ENCODE peak calls at places on chromosomes 11 and 22, in six cellular contexts. A is GM06990, M is astrocyte, G is AG10803, O is cardiac muscle cell, R is uterus. T is an unnamed sample.
A peak's percentile ranks its signal among the peaks of the same experiment; 100 is the strongest.

GRCh38 chr22:17705565-17706450 is 67.3 kb downstream of the BCL2L13 start:
- DNase-seq in G (no peak), M (no peak), O (no peak), R (no peak), A (no peak), T (peak; percentile 22)

GRCh38 chr22:20031732-20032406 is 11.0 kb downstream of the TANGO2 start:
- DNase-seq in G (no peak), A (peak; percentile 61), M (no peak), R (no peak), O (no peak), T (no peak)

GRCh38 chr11:34512810-34513673 is 552 bp downstream of the ELF5 start:
- DNase-seq in M (peak; percentile 18), A (peak; percentile 41), G (peak; percentile 42), R (no peak), O (peak; percentile 56), T (peak; percentile 71)

GRCh38 chr11:77879218-77879617 is 58.3 kb downstream of the AAMDC start:
- DNase-seq in R (peak; percentile 47), A (peak; percentile 9), M (no peak), O (no peak), G (peak; percentile 66), T (no peak)

GRCh38 chr11:102306817-102307814 is 10.2 kb upstream of the BIRC3 start:
- DNase-seq in M (no peak), G (no peak), A (no peak), R (no peak), O (no peak), T (no peak)

GRCh38 chr11:43359432-43359818 is 705 bp downstream of the TTC17 start:
- DNase-seq in O (peak; percentile 42), A (no peak), G (peak; percentile 26), M (peak; percentile 14), R (no peak), T (peak; percentile 20)

GRCh38 chr11:67699521-67699920 is 25.1 kb upstream of the ALDH3B2 start:
- DNase-seq in A (no peak), G (no peak), M (peak; percentile 20), O (no peak), R (no peak), T (no peak)

GRCh38 chr11:106608677-106609076 is 409.6 kb downstream of the GUCY1A2 start:
- DNase-seq in R (no peak), M (peak; percentile 41), A (no peak), G (peak; percentile 26), O (no peak), T (peak; percentile 75)

GRCh38 chr11:78037056-78037455 is 14.0 kb upstream of the KCTD14 start:
- DNase-seq in A (no peak), R (no peak), O (no peak), M (no peak), G (no peak), T (peak; percentile 52)

GRCh38 chr11:2816517-2816916 is 69.1 kb downstream of the CDKN1C start:
- DNase-seq in G (no peak), A (no peak), O (no peak), R (no peak), M (no peak), T (no peak)

GRCh38 chr22:28985581-28986290 is 75.9 kb downstream of the C22orf31 start:
- DNase-seq in G (no peak), A (no peak), O (no peak), M (peak; percentile 35), R (no peak), T (no peak)

GRCh38 chr22:44975444-44976262 is 34.2 kb downstream of the PHF21B start:
- DNase-seq in R (peak; percentile 65), M (peak; percentile 56), A (peak; percentile 59), G (peak; percentile 69), O (peak; percentile 95), T (peak; percentile 51)

GRCh38 chr11:69638941-69639681 is 1.8 kb upstream of the CCND1 start:
- DNase-seq in G (peak; percentile 97), R (peak; percentile 80), O (peak; percentile 95), M (peak; percentile 95), A (no peak), T (peak; percentile 96)

GRCh38 chr11:8233691-8234424 is 29.8 kb downstream of the LMO1 start:
- DNase-seq in O (no peak), A (no peak), G (peak; percentile 12), M (peak; percentile 67), R (no peak), T (peak; percentile 31)

GRCh38 chr11:69089258-69089657 is 40.5 kb downstream of the TPCN2 start:
- DNase-seq in M (peak; percentile 74), O (no peak), R (peak; percentile 33), G (peak; percentile 82), A (no peak), T (peak; percentile 90)

GRCh38 chr11:110317516-110317932 is 21.1 kb upstream of the RDX start:
- DNase-seq in O (peak; percentile 52), R (no peak), G (no peak), M (peak; percentile 60), A (no peak), T (no peak)

GRCh38 chr22:35116817-35117216 is 50.9 kb downstream of the ISX start:
- DNase-seq in M (no peak), A (no peak), R (no peak), G (no peak), O (no peak), T (no peak)

GRCh38 chr11:121321614-121322243 is 29.2 kb downstream of the SC5D start:
- DNase-seq in A (peak; percentile 9), O (peak; percentile 24), G (peak; percentile 37), R (no peak), M (peak; percentile 2), T (peak; percentile 48)
- TF ChIP-seq CTCF in A (peak; percentile 63), O (peak; percentile 18), G (peak; percentile 50), R (peak; percentile 11), M (no peak), T (peak; percentile 14)

GRCh38 chr22:33883961-33884808 is 36.1 kb downstream of the LARGE1 start:
- DNase-seq in R (no peak), M (peak; percentile 10), O (no peak), G (no peak), A (no peak), T (no peak)
- H3K4me3 ChIP-seq in R (no peak overlapping the region), M (no peak overlapping the region), O (no peak overlapping the region), G (no peak overlapping the region), A (no peak overlapping the region), T (no peak overlapping the region)

DNA sequence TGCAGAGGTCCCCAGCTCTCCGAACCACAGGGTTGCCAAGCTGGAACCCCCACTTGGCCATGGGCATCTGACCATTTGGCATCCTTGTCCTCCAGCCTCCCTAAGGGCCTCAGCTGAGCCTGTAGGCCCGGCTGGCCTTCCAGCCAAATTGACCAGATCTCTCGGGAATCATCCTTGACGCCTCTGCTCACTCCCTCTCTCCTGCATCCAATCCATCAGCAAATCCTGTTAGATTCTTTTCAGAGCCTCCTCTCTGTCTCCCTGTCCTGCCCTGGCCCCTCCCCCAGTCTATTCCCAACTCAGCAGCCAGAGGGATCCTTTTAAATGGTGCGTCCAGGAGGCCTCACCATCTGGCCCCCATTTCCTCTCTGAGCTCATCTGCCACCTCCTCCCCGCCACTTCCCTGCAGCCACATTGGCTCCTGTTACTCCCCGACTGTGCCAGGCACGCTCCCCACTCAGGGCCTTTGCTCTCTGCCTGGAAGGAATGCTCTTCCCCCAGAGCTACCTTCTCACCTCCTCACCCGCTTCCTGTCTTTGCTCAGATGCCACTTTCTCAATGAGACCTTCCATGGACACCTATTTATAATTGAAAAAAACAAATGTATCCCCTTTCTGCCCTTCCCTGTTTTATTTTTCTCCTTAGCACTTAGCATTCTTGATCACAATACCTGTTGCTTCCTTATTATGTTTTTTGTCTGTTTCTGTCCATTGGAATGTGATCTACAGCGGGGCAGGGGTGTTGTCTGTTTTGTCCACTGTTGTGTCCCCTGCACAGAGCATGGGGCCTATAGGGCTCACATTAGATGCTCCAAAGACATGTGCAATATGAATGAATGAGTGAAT is 78.1 kb downstream of the NFAM1 start:
- DNase-seq in R (no peak), O (no peak), G (peak; percentile 67), A (no peak), M (no peak), T (peak; percentile 61)
- TF ChIP-seq CTCF in R (no peak), O (no peak), G (peak; percentile 28), A (no peak), M (no peak), T (peak; percentile 38)

GRCh38 chr11:61828629-61829407 is 718 bp downstream of the FADS2 start:
- DNase-seq in M (peak; percentile 14), A (peak; percentile 80), G (peak; percentile 24), O (peak; percentile 68), R (peak; percentile 57), T (peak; percentile 19)

GRCh38 chr11:61828379-61828628 is 204 bp downstream of the FADS2 start:
- DNase-seq in R (no peak), O (no peak), M (no peak), G (no peak), A (no peak), T (no peak)

GRCh38 chr11:61829806-61830205 is 1.7 kb downstream of the FADS2 start:
- DNase-seq in M (no peak), A (no peak), O (no peak), G (no peak), R (no peak), T (no peak)

GRCh38 chr11:61832207-61832606 is 4.1 kb downstream of the FADS2 start:
- DNase-seq in G (no peak), R (no peak), M (no peak), O (no peak), A (no peak), T (no peak)

DNA sequence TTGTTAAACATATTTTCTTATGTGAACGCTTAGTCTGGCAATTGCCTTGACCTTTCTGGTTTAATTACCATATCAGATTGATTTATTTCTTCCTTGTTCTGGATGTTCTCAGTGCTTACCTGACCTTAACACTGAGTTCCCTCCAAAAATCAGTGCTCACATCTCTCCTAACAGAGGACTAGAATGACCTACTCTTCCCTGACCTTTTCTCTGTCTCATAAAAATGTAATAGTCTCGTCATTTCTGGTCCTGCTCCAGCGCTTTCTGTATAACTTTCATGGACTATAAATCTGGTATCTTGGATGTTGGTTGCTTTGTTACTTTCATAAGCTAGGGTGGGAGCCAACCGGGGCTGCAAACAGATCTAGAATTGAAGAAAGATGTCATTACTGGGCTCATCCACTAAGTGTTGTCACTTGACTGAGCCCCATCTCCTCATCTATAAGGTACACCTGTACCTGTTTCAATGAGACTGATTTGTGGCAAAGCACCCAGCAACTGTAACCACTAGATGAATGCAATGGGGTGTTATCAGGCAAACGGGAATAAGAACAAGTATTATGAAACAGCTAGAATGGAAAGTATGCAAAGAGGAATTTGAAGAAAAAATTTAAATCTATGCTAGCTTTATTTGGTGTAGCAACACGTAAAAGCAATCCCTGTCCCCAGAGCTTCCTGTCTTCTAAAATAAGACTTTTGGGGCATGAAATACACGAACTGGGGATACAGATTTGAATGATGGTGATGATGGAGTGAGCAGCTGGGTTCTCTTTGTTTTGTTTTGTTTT is 2.4 kb downstream of the FADS2 start:
- DNase-seq in R (peak; percentile 86), M (peak; percentile 28), O (no peak), A (no peak), G (peak; percentile 65), T (no peak)
- H3K4me3 ChIP-seq in R (no peak overlapping the region), M (peak overlapping the region; percentile 83), O (no peak overlapping the region), A (peak overlapping the region; percentile 98), G (peak overlapping the region; percentile 84), T (peak overlapping the region; percentile 98)

DNA sequence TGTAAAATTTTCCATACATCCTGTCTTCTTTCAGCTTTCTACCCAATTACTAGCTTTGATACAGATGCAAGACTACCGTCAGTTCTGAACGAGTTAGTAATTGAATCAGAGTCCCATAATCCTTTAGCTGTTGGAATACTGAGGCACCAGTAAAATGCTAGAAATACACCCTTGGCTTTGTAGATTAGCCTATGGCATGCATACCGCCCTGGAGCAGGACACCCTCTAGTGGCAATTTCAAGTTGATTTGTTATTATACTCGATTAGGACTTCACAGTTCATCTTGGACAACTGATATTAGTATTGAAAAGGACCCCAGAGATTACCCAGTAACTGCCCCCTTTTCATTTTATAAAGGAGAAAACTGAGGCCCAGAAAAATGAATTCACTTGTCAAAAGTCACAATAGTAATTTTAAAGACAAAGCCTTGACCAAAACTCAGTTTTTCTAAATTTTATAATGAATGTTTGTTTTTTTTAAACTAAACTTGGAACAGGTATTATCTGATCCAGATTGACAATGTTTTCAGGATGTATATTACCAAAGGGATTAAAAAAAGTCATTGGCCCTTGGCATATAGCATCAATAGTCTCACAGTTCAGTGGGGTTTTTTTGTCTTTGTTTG is 72.6 kb downstream of the HIPK3 start:
- DNase-seq in R (peak; percentile 27), M (peak; percentile 43), G (peak; percentile 71), O (peak; percentile 71), A (no peak), T (peak; percentile 54)
- TF ChIP-seq CTCF in R (peak; percentile 51), M (peak; percentile 65), G (peak; percentile 72), O (peak; percentile 62), A (peak; percentile 65), T (peak; percentile 58)

T was measured in foreskin fibroblast.